ENCODE peak calls at places on chromosomes 7 and 10, in seven cellular contexts. G is HepG2, Z is H1, C is transverse colon, T is K562, A is GM12878, K is stomach. N is an unnamed sample.

GRCh38 chr7:27462575-27463270 is 200.0 kb downstream of the HIBADH start:
- DNase-seq in G (no peak), Z (no peak), C (no peak), T (no peak), A (no peak), K (no peak), N (no peak)

GRCh38 chr7:10724449-10724848 is 249.2 kb upstream of the PHF14 start:
- DNase-seq in G (no peak), Z (no peak), C (no peak), T (no peak), A (no peak), K (no peak), N (no peak)

GRCh38 chr7:40874756-40875155 is 740.0 kb downstream of the SUGCT start:
- DNase-seq in G (no peak), Z (no peak), C (no peak), T (no peak), A (no peak), K (no peak), N (no peak)

GRCh38 chr7:126804604-126805003 is 448.1 kb downstream of the GRM8 start:
- DNase-seq in G (no peak), Z (no peak), C (no peak), T (no peak), A (no peak), K (no peak), N (no peak)

GRCh38 chr7:119377-120163 is 72.8 kb upstream of the FAM20C start:
- DNase-seq in G (no peak), Z (no peak), C (peak), T (no peak), A (no peak), K (no peak), N (peak)

GRCh38 chr10:58393317-58393716 is 8.1 kb downstream of the TFAM start:
- DNase-seq in G (no peak), Z (no peak), C (no peak), T (no peak), A (no peak), K (no peak), N (no peak)

GRCh38 chr7:47454066-47454950 is 127.6 kb downstream of the TNS3 start:
- DNase-seq in G (no peak), Z (no peak), C (no peak), T (no peak), A (no peak), K (no peak), N (no peak)

GRCh38 chr7:147412782-147413186 is 1177.8 kb upstream of the C7orf33 start:
- DNase-seq in G (peak), Z (no peak), C (no peak), T (no peak), A (no peak), K (no peak), N (no peak)

GRCh38 chr10:102769375-102770107 is 25.8 kb downstream of the WBP1L start:
- DNase-seq in G (peak), Z (no peak), C (no peak), T (peak), A (no peak), K (no peak), N (no peak)

GRCh38 chr7:85595639-85596268 is 408.9 kb upstream of the SEMA3D start:
- DNase-seq in G (no peak), Z (no peak), C (no peak), T (no peak), A (no peak), K (no peak), N (no peak)

GRCh38 chr7:116630932-116631449 is 41.0 kb upstream of the MET start:
- DNase-seq in G (peak), Z (no peak), C (peak), T (peak), A (no peak), K (peak), N (peak)

GRCh38 chr10:58291538-58292174 is 22.7 kb downstream of the CISD1 start:
- DNase-seq in G (peak), Z (no peak), C (no peak), T (peak), A (no peak), K (no peak), N (no peak)

GRCh38 chr10:16429539-16429938 is 7.3 kb upstream of the PTER start:
- DNase-seq in G (no peak), Z (no peak), C (no peak), T (no peak), A (no peak), K (no peak), N (no peak)

GRCh38 chr7:115941703-115942268 is 88.8 kb downstream of the TFEC start:
- DNase-seq in G (no peak), Z (no peak), C (no peak), T (no peak), A (no peak), K (no peak), N (no peak)

GRCh38 chr10:98262571-98262970 is 5.4 kb downstream of the LOXL4 start:
- DNase-seq in G (no peak), Z (peak), C (no peak), T (no peak), A (no peak), K (peak), N (no peak)

GRCh38 chr7:90678986-90679385 is 82.9 kb downstream of the CDK14 start:
- DNase-seq in G (no peak), Z (no peak), C (no peak), T (no peak), A (no peak), K (no peak), N (no peak)

GRCh38 chr7:80053098-80053497 is 81.5 kb upstream of the GNAI1 start:
- DNase-seq in G (peak), Z (no peak), C (no peak), T (no peak), A (no peak), K (no peak), N (no peak)

GRCh38 chr10:97099868-97100267 is 85.9 kb downstream of the SLIT1 start:
- DNase-seq in G (no peak), Z (no peak), C (no peak), T (no peak), A (no peak), K (no peak), N (no peak)
- TF ChIP-seq POLR2AphosphoS5 in G (no peak), Z (no peak), C (no peak), T (no peak), A (no peak), K (no peak), N (no peak)

GRCh38 chr10:11746883-11747539 is 4.8 kb downstream of the ECHDC3 start:
- DNase-seq in G (no peak), Z (no peak), C (no peak), T (no peak), A (no peak), K (peak), N (no peak)
- H3K27ac ChIP-seq in G (no peak), Z (no peak), C (no peak), T (no peak), A (no peak), K (peak), N (peak)

GRCh38 chr10:72261323-72262018 is 12.3 kb upstream of the DDIT4 start:
- DNase-seq in G (no peak), Z (no peak), C (peak), T (peak), A (peak), K (peak), N (no peak)

GRCh38 chr10:72260215-72260587 is 13.5 kb upstream of the DDIT4 start:
- DNase-seq in G (no peak), Z (no peak), C (peak), T (no peak), A (no peak), K (peak), N (no peak)

GRCh38 chr10:72259491-72260214 is 14.1 kb upstream of the DDIT4 start:
- DNase-seq in G (no peak), Z (no peak), C (no peak), T (peak), A (no peak), K (no peak), N (peak)

GRCh38 chr10:72258617-72259016 is 15.1 kb upstream of the DDIT4 start:
- DNase-seq in G (no peak), Z (no peak), C (no peak), T (no peak), A (no peak), K (no peak), N (no peak)

DNA sequence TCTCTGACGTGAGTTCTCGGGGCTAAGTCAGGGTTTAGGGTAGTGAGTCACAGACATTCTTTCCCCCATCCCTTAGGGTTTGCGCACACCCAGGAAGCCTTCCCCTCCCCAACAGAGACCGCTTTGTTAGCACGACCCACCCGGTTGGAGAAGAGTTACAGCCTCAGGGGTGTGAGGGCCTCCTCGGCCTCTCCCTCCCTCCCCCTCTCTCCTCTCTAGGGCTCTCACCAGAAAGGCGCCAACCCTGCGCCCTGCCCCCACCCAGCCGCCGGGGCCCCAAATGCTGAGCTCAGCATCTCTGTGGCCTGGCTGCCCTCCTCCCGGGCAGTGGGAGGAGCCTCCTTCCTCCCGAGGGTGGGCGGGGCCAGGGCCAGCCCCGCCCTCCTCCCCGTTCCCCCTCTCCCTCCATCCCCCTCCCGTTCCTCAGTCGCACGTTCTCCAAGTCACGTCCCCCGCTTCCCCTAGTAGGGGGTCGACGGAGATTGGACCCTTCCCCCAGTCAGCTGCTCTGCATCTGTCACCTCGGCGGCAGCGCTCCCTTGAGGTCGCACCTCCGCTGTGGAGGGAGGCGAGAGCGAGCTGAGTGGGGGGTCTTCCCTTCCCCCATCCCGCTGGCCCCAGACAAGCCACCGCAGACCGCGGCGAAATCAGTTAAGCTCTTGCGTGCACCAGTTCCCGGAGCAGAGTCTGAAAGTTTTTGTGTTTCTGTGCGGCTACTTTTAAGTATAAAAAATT is 13.0 kb upstream of the DDIT4 start:
- DNase-seq in G (peak), Z (peak), C (peak), T (peak), A (peak), K (peak), N (peak)
- TF ChIP-seq EP300 in G (peak), Z (peak), C (no peak), T (peak), A (no peak), K (peak), N (peak)

GRCh38 chr10:119305860-119306513 is 98.6 kb downstream of the GRK5 start:
- DNase-seq in G (no peak), Z (no peak), C (peak), T (peak), A (peak), K (peak), N (peak)
- TF ChIP-seq POLR2AphosphoS5 in G (no peak), Z (no peak), C (peak), T (peak), A (peak), K (peak), N (peak)

GRCh38 chr7:52547301-52547920 is 488.0 kb upstream of the POM121L12 start:
- DNase-seq in G (no peak), Z (no peak), C (no peak), T (no peak), A (no peak), K (no peak), N (no peak)
- H3K27ac ChIP-seq in G (no peak), Z (no peak), C (no peak), T (no peak), A (no peak), K (no peak), N (no peak)

GRCh38 chr10:88544140-88544870 is 38.8 kb downstream of the RNLS start:
- DNase-seq in G (no peak), Z (no peak), C (no peak), T (no peak), A (no peak), K (no peak), N (no peak)

GRCh38 chr10:88538038-88538437 is 45.1 kb downstream of the RNLS start:
- DNase-seq in G (no peak), Z (no peak), C (no peak), T (no peak), A (no peak), K (no peak), N (no peak)

GRCh38 chr10:88540355-88540754 is 42.8 kb downstream of the RNLS start:
- DNase-seq in G (no peak), Z (no peak), C (no peak), T (no peak), A (no peak), K (no peak), N (no peak)

GRCh38 chr10:88542522-88542921 is 40.6 kb downstream of the RNLS start:
- DNase-seq in G (no peak), Z (no peak), C (no peak), T (no peak), A (no peak), K (no peak), N (no peak)

DNA sequence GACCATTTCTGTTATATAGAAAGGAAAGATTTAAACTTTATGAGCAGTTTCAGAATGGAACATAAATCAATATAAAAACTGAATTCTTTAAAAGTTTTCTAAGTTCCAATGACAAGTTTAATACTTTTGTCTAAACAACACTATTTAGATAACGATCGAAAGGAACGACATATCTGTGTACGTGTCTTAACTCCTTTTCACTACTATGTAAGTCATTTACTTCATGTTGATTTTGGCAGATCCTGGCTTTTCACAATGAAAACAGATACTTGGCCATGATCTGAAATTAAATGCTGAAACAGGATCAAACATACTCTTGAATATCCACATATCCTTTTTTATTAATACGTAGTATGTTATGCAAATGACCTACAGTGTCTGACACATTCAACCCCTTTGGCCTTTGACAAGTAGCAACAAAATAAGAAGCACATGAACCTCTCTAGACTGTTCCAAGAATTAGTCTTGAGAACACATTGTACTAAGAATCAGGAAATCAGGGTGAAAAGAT is 41.9 kb downstream of the RNLS start:
- DNase-seq in G (no peak), Z (no peak), C (no peak), T (no peak), A (no peak), K (no peak), N (no peak)
- TF ChIP-seq EP300 in G (no peak), Z (no peak), C (no peak), T (no peak), A (no peak), K (no peak), N (no peak)

GRCh38 chr7:100854146-100854895 is 1.8 kb downstream of the SLC12A9 start:
- DNase-seq in G (no peak), Z (no peak), C (no peak), T (peak), A (no peak), K (no peak), N (no peak)

GRCh38 chr7:100855515-100855914 is 3.0 kb downstream of the SLC12A9 start:
- DNase-seq in G (no peak), Z (no peak), C (no peak), T (no peak), A (no peak), K (no peak), N (no peak)

GRCh38 chr7:100847360-100847759 is 5.2 kb upstream of the SLC12A9 start:
- DNase-seq in G (no peak), Z (no peak), C (no peak), T (no peak), A (no peak), K (no peak), N (no peak)

GRCh38 chr7:100856871-100857282 is 4.4 kb downstream of the SLC12A9 start:
- DNase-seq in G (no peak), Z (no peak), C (no peak), T (no peak), A (no peak), K (no peak), N (no peak)

DNA sequence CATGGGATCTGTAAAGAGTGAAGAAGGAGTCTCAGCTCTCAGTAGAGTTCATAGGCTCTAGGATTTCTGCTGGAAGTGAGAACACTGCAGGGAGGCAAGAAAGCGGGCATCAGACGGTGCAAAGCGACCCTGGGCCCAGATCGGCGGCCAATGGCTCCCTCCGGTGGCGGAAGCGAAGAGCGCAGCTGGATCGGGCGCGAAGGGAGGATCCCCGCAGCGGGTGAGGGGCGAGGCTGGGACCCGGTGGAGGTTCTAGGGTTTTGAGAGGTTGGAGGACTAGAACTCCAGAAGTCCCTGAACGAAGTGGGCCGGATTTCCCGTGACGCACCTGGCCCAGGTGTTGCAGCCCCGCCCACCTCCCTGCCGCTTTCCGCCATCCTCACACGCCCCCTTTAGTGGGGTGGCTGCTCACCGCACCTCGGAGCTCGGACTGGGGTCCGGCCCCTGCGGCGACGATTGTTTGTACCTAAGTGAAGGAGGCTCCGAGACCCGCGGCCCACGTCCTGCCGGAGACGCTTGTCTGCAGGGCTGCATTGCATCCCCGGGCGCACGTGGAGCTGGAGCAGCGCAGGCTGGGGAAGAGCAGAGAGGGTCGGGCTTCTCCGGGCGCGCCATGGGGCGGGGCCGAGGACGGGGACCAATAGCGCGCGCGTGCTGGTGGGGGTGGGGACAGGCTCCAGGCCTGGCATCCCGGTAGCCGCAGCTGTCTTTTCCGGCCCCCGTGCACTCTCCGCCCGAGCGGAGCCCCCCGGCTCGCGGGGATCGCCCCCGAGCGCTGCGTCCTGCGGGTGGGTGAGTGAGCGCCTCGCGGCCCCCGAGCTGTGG is at the start of gene SLC12A9:
- DNase-seq in G (peak), Z (no peak), C (peak), T (peak), A (peak), K (peak), N (peak)
- TF ChIP-seq POLR2AphosphoS5 in G (peak), Z (no peak), C (peak), T (no peak), A (peak), K (peak), N (peak)

DNA sequence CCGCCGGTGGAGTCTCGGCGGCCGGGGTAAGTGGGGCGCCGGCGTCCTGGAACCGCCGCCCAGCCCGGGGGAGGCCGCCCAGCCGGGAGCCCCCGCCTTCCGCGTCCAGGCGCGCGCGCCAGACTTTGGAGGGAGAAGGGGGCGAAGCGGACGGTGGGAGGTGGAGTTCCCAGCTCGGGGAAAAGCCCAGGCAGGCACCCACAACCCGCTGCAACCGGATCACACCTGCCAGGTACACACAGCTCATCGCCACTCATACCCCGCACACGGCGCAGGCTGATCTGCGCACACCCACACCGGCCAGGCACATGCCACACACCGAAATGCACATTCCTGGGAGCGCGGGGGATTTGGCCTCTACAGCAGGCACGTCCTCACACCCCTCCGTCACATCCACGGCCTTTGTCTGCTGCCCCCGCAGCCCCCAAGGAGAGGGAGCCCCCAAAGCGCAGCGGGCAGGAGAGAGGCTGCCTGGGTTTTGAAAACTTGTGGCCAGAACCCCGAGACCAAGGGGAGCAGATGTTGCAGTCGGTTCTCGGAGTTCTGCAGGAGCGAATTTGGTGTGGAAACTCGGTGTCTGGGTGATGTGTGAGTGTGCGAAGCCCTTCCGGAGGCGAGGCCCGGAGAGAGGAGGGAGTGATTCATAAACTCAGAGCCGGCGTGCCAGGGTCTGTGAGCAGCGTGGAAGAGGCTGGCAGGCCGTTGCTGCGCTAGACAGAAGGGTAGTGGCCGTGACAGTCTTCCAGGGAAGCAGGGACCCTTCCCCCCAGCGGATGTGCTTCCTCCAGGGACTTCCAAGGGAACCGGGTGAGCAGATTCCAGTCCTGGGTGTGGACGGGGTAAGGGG is 697 bp downstream of the CHST3 start:
- DNase-seq in G (no peak), Z (no peak), C (peak), T (no peak), A (no peak), K (peak), N (peak)
- H3K27ac ChIP-seq in G (peak), Z (no peak), C (peak), T (no peak), A (no peak), K (peak), N (peak)

DNA sequence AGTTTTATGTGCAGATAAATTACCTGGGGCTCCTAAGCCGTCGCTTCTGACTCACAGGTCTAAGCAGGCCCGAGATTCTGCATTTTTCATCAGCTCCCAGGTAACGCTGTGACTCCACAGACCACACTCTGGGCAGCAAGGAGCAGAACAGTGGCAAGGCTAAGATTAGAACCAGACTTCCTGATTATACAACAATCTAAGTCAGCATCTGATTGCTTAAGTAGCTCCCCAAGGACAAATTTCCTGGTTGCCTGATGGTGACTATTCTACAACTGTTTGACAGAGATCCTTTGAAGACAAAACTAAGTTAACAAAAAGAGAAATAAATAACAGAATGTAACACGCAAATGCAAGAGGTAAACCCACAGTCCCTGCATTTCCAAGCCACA is 69.0 kb downstream of the CREB3L2 start:
- DNase-seq in G (no peak), Z (no peak), C (no peak), T (no peak), A (no peak), K (no peak), N (no peak)
- TF ChIP-seq EP300 in G (no peak), Z (no peak), C (no peak), T (peak), A (no peak), K (no peak), N (no peak)